ENCODE peak calls at places on chromosome 2, in nine cellular contexts. One of them, this sample, is unnamed.

GRCh38 chr2:203802277-203803045 is 65.1 kb upstream of the CTLA4 start:
- DNase-seq in Daoy: peak
- DNase-seq in upper lobe of right lung: no peak
- DNase-seq in fibroblast of lung: no peak
- DNase-seq in HT-29: no peak
- DNase-seq in heart right ventricle: no peak
- DNase-seq in HEK293T: no peak
- DNase-seq in activated T-cell treated with anti-CD3 and anti-CD28 coated beads for 1 hour: no peak
- DNase-seq in cardiac muscle cell: no peak
- DNase-seq in this sample: no peak

GRCh38 chr2:234630676-234631350 is 133.9 kb upstream of the ARL4C start:
- DNase-seq in Daoy: no peak
- DNase-seq in upper lobe of right lung: no peak
- DNase-seq in fibroblast of lung: peak
- DNase-seq in HT-29: no peak
- DNase-seq in heart right ventricle: no peak
- DNase-seq in HEK293T: no peak
- DNase-seq in activated T-cell treated with anti-CD3 and anti-CD28 coated beads for 1 hour: no peak
- DNase-seq in cardiac muscle cell: peak
- DNase-seq in this sample: no peak

GRCh38 chr2:235495373-235496238 is 1.8 kb downstream of the AGAP1 start:
- DNase-seq in Daoy: peak
- DNase-seq in upper lobe of right lung: no peak
- DNase-seq in fibroblast of lung: no peak
- DNase-seq in HT-29: peak
- DNase-seq in heart right ventricle: no peak
- DNase-seq in HEK293T: no peak
- DNase-seq in activated T-cell treated with anti-CD3 and anti-CD28 coated beads for 1 hour: no peak
- DNase-seq in cardiac muscle cell: no peak
- DNase-seq in this sample: no peak

GRCh38 chr2:102620367-102620766 is 1.0 kb downstream of the SLC9A2 start:
- DNase-seq in Daoy: no peak
- DNase-seq in upper lobe of right lung: no peak
- DNase-seq in fibroblast of lung: no peak
- DNase-seq in HT-29: peak
- DNase-seq in heart right ventricle: no peak
- DNase-seq in HEK293T: no peak
- DNase-seq in activated T-cell treated with anti-CD3 and anti-CD28 coated beads for 1 hour: no peak
- DNase-seq in cardiac muscle cell: no peak
- DNase-seq in this sample: no peak

GRCh38 chr2:218448934-218449333 is 30.0 kb downstream of the VIL1 start:
- DNase-seq in Daoy: peak
- DNase-seq in upper lobe of right lung: no peak
- DNase-seq in fibroblast of lung: peak
- DNase-seq in HT-29: peak
- DNase-seq in heart right ventricle: no peak
- DNase-seq in HEK293T: no peak
- DNase-seq in activated T-cell treated with anti-CD3 and anti-CD28 coated beads for 1 hour: no peak
- DNase-seq in cardiac muscle cell: no peak
- DNase-seq in this sample: no peak

GRCh38 chr2:58497189-58497588 is 256.1 kb upstream of the FANCL start:
- DNase-seq in Daoy: peak
- DNase-seq in upper lobe of right lung: no peak
- DNase-seq in fibroblast of lung: no peak
- DNase-seq in HT-29: no peak
- DNase-seq in heart right ventricle: no peak
- DNase-seq in HEK293T: no peak
- DNase-seq in activated T-cell treated with anti-CD3 and anti-CD28 coated beads for 1 hour: no peak
- DNase-seq in cardiac muscle cell: no peak
- DNase-seq in this sample: no peak

GRCh38 chr2:173239644-173240043 is 115.0 kb upstream of the CDCA7 start:
- DNase-seq in Daoy: no peak
- DNase-seq in upper lobe of right lung: no peak
- DNase-seq in fibroblast of lung: no peak
- DNase-seq in HT-29: no peak
- DNase-seq in heart right ventricle: no peak
- DNase-seq in HEK293T: no peak
- DNase-seq in activated T-cell treated with anti-CD3 and anti-CD28 coated beads for 1 hour: no peak
- DNase-seq in cardiac muscle cell: no peak
- DNase-seq in this sample: no peak

GRCh38 chr2:63665806-63666205 is 77.0 kb downstream of the MDH1 start:
- DNase-seq in Daoy: peak
- DNase-seq in upper lobe of right lung: no peak
- DNase-seq in fibroblast of lung: peak
- DNase-seq in HT-29: no peak
- DNase-seq in heart right ventricle: no peak
- DNase-seq in HEK293T: no peak
- DNase-seq in activated T-cell treated with anti-CD3 and anti-CD28 coated beads for 1 hour: no peak
- DNase-seq in cardiac muscle cell: no peak
- DNase-seq in this sample: no peak

GRCh38 chr2:134927195-134927594 is 8.6 kb downstream of the CCNT2 start:
- DNase-seq in Daoy: peak
- DNase-seq in upper lobe of right lung: no peak
- DNase-seq in fibroblast of lung: peak
- DNase-seq in HT-29: no peak
- DNase-seq in heart right ventricle: no peak
- DNase-seq in HEK293T: no peak
- DNase-seq in activated T-cell treated with anti-CD3 and anti-CD28 coated beads for 1 hour: no peak
- DNase-seq in cardiac muscle cell: no peak
- DNase-seq in this sample: no peak

GRCh38 chr2:113192459-113193100 is 18.8 kb downstream of the PSD4 start:
- DNase-seq in Daoy: no peak
- DNase-seq in upper lobe of right lung: no peak
- DNase-seq in fibroblast of lung: no peak
- DNase-seq in HT-29: no peak
- DNase-seq in heart right ventricle: no peak
- DNase-seq in HEK293T: no peak
- DNase-seq in activated T-cell treated with anti-CD3 and anti-CD28 coated beads for 1 hour: no peak
- DNase-seq in cardiac muscle cell: no peak
- DNase-seq in this sample: no peak

GRCh38 chr2:73830871-73831401 is 2.2 kb downstream of the STAMBP start:
- DNase-seq in Daoy: peak
- DNase-seq in upper lobe of right lung: no peak
- DNase-seq in fibroblast of lung: peak
- DNase-seq in HT-29: no peak
- DNase-seq in heart right ventricle: no peak
- DNase-seq in HEK293T: no peak
- DNase-seq in activated T-cell treated with anti-CD3 and anti-CD28 coated beads for 1 hour: no peak
- DNase-seq in cardiac muscle cell: no peak
- DNase-seq in this sample: no peak

GRCh38 chr2:98501223-98501622 is 56.6 kb downstream of the INPP4A start:
- DNase-seq in Daoy: no peak
- DNase-seq in upper lobe of right lung: no peak
- DNase-seq in fibroblast of lung: no peak
- DNase-seq in HT-29: no peak
- DNase-seq in heart right ventricle: no peak
- DNase-seq in HEK293T: no peak
- DNase-seq in activated T-cell treated with anti-CD3 and anti-CD28 coated beads for 1 hour: no peak
- DNase-seq in cardiac muscle cell: no peak
- DNase-seq in this sample: no peak

GRCh38 chr2:215189393-215189792 is 51.0 kb upstream of the ABCA12 start:
- DNase-seq in Daoy: no peak
- DNase-seq in upper lobe of right lung: no peak
- DNase-seq in fibroblast of lung: no peak
- DNase-seq in HT-29: no peak
- DNase-seq in heart right ventricle: no peak
- DNase-seq in HEK293T: no peak
- DNase-seq in activated T-cell treated with anti-CD3 and anti-CD28 coated beads for 1 hour: no peak
- DNase-seq in cardiac muscle cell: no peak
- DNase-seq in this sample: no peak

GRCh38 chr2:234632527-234633391 is 135.9 kb upstream of the ARL4C start:
- DNase-seq in Daoy: peak
- DNase-seq in upper lobe of right lung: no peak
- DNase-seq in fibroblast of lung: peak
- DNase-seq in HT-29: no peak
- DNase-seq in heart right ventricle: no peak
- DNase-seq in HEK293T: no peak
- DNase-seq in activated T-cell treated with anti-CD3 and anti-CD28 coated beads for 1 hour: no peak
- DNase-seq in cardiac muscle cell: no peak
- DNase-seq in this sample: no peak

GRCh38 chr2:886072-887022 is 64.3 kb upstream of the SNTG2 start:
- DNase-seq in Daoy: no peak
- DNase-seq in upper lobe of right lung: peak
- DNase-seq in fibroblast of lung: no peak
- DNase-seq in HT-29: no peak
- DNase-seq in heart right ventricle: no peak
- DNase-seq in HEK293T: no peak
- DNase-seq in activated T-cell treated with anti-CD3 and anti-CD28 coated beads for 1 hour: no peak
- DNase-seq in cardiac muscle cell: no peak
- DNase-seq in this sample: no peak

GRCh38 chr2:63790913-63791312 is 50.8 kb upstream of the UGP2 start:
- DNase-seq in Daoy: peak
- DNase-seq in upper lobe of right lung: no peak
- DNase-seq in fibroblast of lung: peak
- DNase-seq in HT-29: no peak
- DNase-seq in heart right ventricle: no peak
- DNase-seq in HEK293T: no peak
- DNase-seq in activated T-cell treated with anti-CD3 and anti-CD28 coated beads for 1 hour: no peak
- DNase-seq in cardiac muscle cell: no peak
- DNase-seq in this sample: no peak

GRCh38 chr2:227774895-227775842 is 29.5 kb downstream of the SCYGR8 start:
- DNase-seq in Daoy: no peak
- DNase-seq in upper lobe of right lung: no peak
- DNase-seq in fibroblast of lung: no peak
- DNase-seq in HT-29: no peak
- DNase-seq in heart right ventricle: no peak
- DNase-seq in HEK293T: no peak
- DNase-seq in activated T-cell treated with anti-CD3 and anti-CD28 coated beads for 1 hour: no peak
- DNase-seq in cardiac muscle cell: no peak
- DNase-seq in this sample: no peak

GRCh38 chr2:31931916-31932315 is 78.9 kb downstream of the MEMO1 start:
- DNase-seq in Daoy: no peak
- DNase-seq in upper lobe of right lung: no peak
- DNase-seq in fibroblast of lung: peak
- DNase-seq in HT-29: no peak
- DNase-seq in heart right ventricle: no peak
- DNase-seq in HEK293T: no peak
- DNase-seq in activated T-cell treated with anti-CD3 and anti-CD28 coated beads for 1 hour: no peak
- DNase-seq in cardiac muscle cell: no peak
- DNase-seq in this sample: no peak

GRCh38 chr2:158457092-158457825 is 507 bp downstream of the PKP4 start:
- DNase-seq in Daoy: peak
- DNase-seq in upper lobe of right lung: peak
- DNase-seq in fibroblast of lung: peak
- DNase-seq in HT-29: peak
- DNase-seq in heart right ventricle: peak
- DNase-seq in HEK293T: peak
- DNase-seq in activated T-cell treated with anti-CD3 and anti-CD28 coated beads for 1 hour: peak
- DNase-seq in cardiac muscle cell: peak
- DNase-seq in this sample: peak

GRCh38 chr2:196435189-196435588 is 204.3 kb upstream of the CCDC150 start:
- DNase-seq in Daoy: no peak
- DNase-seq in upper lobe of right lung: no peak
- DNase-seq in fibroblast of lung: peak
- DNase-seq in HT-29: no peak
- DNase-seq in heart right ventricle: no peak
- DNase-seq in HEK293T: no peak
- DNase-seq in activated T-cell treated with anti-CD3 and anti-CD28 coated beads for 1 hour: no peak
- DNase-seq in cardiac muscle cell: no peak
- DNase-seq in this sample: no peak

GRCh38 chr2:151669585-151670081 is 64.6 kb downstream of the NEB start:
- DNase-seq in Daoy: peak
- DNase-seq in upper lobe of right lung: no peak
- DNase-seq in fibroblast of lung: no peak
- DNase-seq in HT-29: no peak
- DNase-seq in heart right ventricle: no peak
- DNase-seq in HEK293T: peak
- DNase-seq in activated T-cell treated with anti-CD3 and anti-CD28 coated beads for 1 hour: peak
- DNase-seq in cardiac muscle cell: peak
- DNase-seq in this sample: no peak

GRCh38 chr2:67393237-67393636 is 3.9 kb upstream of the ETAA1 start:
- DNase-seq in Daoy: no peak
- DNase-seq in upper lobe of right lung: no peak
- DNase-seq in fibroblast of lung: no peak
- DNase-seq in HT-29: no peak
- DNase-seq in heart right ventricle: no peak
- DNase-seq in HEK293T: no peak
- DNase-seq in activated T-cell treated with anti-CD3 and anti-CD28 coated beads for 1 hour: no peak
- DNase-seq in cardiac muscle cell: no peak
- DNase-seq in this sample: no peak

GRCh38 chr2:13481201-13481600 is 764.5 kb downstream of the TRIB2 start:
- DNase-seq in Daoy: no peak
- DNase-seq in upper lobe of right lung: no peak
- DNase-seq in fibroblast of lung: peak
- DNase-seq in HT-29: no peak
- DNase-seq in heart right ventricle: no peak
- DNase-seq in HEK293T: no peak
- DNase-seq in activated T-cell treated with anti-CD3 and anti-CD28 coated beads for 1 hour: no peak
- DNase-seq in cardiac muscle cell: no peak
- DNase-seq in this sample: no peak

GRCh38 chr2:76008001-76008702 is 297.4 kb upstream of the GCFC2 start:
- DNase-seq in Daoy: peak
- DNase-seq in upper lobe of right lung: peak
- DNase-seq in fibroblast of lung: no peak
- DNase-seq in HT-29: peak
- DNase-seq in heart right ventricle: no peak
- DNase-seq in HEK293T: no peak
- DNase-seq in activated T-cell treated with anti-CD3 and anti-CD28 coated beads for 1 hour: no peak
- DNase-seq in cardiac muscle cell: peak
- DNase-seq in this sample: no peak

GRCh38 chr2:200121931-200122330 is 166.5 kb downstream of the MAIP1 start:
- DNase-seq in Daoy: no peak
- DNase-seq in upper lobe of right lung: no peak
- DNase-seq in fibroblast of lung: peak
- DNase-seq in HT-29: no peak
- DNase-seq in heart right ventricle: no peak
- DNase-seq in HEK293T: no peak
- DNase-seq in activated T-cell treated with anti-CD3 and anti-CD28 coated beads for 1 hour: no peak
- DNase-seq in cardiac muscle cell: no peak
- DNase-seq in this sample: no peak

GRCh38 chr2:191347881-191348280 is 102.7 kb downstream of the MYO1B start:
- DNase-seq in Daoy: no peak
- DNase-seq in upper lobe of right lung: no peak
- DNase-seq in fibroblast of lung: no peak
- DNase-seq in HT-29: no peak
- DNase-seq in heart right ventricle: no peak
- DNase-seq in HEK293T: no peak
- DNase-seq in activated T-cell treated with anti-CD3 and anti-CD28 coated beads for 1 hour: no peak
- DNase-seq in cardiac muscle cell: no peak
- DNase-seq in this sample: no peak

GRCh38 chr2:240687741-240688562 is 3.7 kb upstream of the AQP12A start:
- DNase-seq in Daoy: no peak
- DNase-seq in upper lobe of right lung: peak
- DNase-seq in fibroblast of lung: no peak
- DNase-seq in HT-29: no peak
- DNase-seq in heart right ventricle: no peak
- DNase-seq in HEK293T: no peak
- DNase-seq in activated T-cell treated with anti-CD3 and anti-CD28 coated beads for 1 hour: no peak
- DNase-seq in cardiac muscle cell: no peak
- DNase-seq in this sample: no peak

GRCh38 chr2:61176755-61177726 is 15.1 kb downstream of the C2orf74 start:
- DNase-seq in Daoy: peak
- DNase-seq in upper lobe of right lung: peak
- DNase-seq in fibroblast of lung: peak
- DNase-seq in HT-29: peak
- DNase-seq in heart right ventricle: peak
- DNase-seq in HEK293T: peak
- DNase-seq in activated T-cell treated with anti-CD3 and anti-CD28 coated beads for 1 hour: peak
- DNase-seq in cardiac muscle cell: peak
- DNase-seq in this sample: peak

GRCh38 chr2:214695789-214696188 is 113.7 kb downstream of the BARD1 start:
- DNase-seq in Daoy: no peak
- DNase-seq in upper lobe of right lung: no peak
- DNase-seq in fibroblast of lung: no peak
- DNase-seq in HT-29: no peak
- DNase-seq in heart right ventricle: no peak
- DNase-seq in HEK293T: no peak
- DNase-seq in activated T-cell treated with anti-CD3 and anti-CD28 coated beads for 1 hour: no peak
- DNase-seq in cardiac muscle cell: no peak
- DNase-seq in this sample: no peak

GRCh38 chr2:6423944-6424343 is 441.8 kb downstream of the CMPK2 start:
- DNase-seq in Daoy: no peak
- DNase-seq in upper lobe of right lung: no peak
- DNase-seq in fibroblast of lung: no peak
- DNase-seq in HT-29: no peak
- DNase-seq in heart right ventricle: no peak
- DNase-seq in HEK293T: no peak
- DNase-seq in activated T-cell treated with anti-CD3 and anti-CD28 coated beads for 1 hour: no peak
- DNase-seq in cardiac muscle cell: no peak
- DNase-seq in this sample: no peak

GRCh38 chr2:69242651-69243051 is 144.4 kb downstream of the GFPT1 start:
- DNase-seq in Daoy: no peak
- DNase-seq in upper lobe of right lung: no peak
- DNase-seq in fibroblast of lung: peak
- DNase-seq in HT-29: no peak
- DNase-seq in heart right ventricle: no peak
- DNase-seq in HEK293T: no peak
- DNase-seq in activated T-cell treated with anti-CD3 and anti-CD28 coated beads for 1 hour: no peak
- DNase-seq in cardiac muscle cell: no peak
- DNase-seq in this sample: no peak

This sample was measured in frontal cortex.